ENCODE peak calls at places on chromosomes 16 and 17, in six cellular contexts. F is A549, Q is prostate gland, E is body of pancreas, D is uterus, V is lower leg skin. C is an unnamed sample.

GRCh38 chr16:66668777-66669444 is 27.6 kb downstream of the CMTM4 start:
- DNase-seq in V (no peak), E (no peak), D (no peak), F (no peak), Q (no peak), C (no peak)

GRCh38 chr17:36856921-36857381 is 80.3 kb upstream of the LHX1 start:
- DNase-seq in Q (peak), D (no peak), F (no peak), V (no peak), E (no peak), C (no peak)

GRCh38 chr17:40551091-40551873 is 14.0 kb downstream of the CCR7 start:
- DNase-seq in E (peak), F (peak), Q (no peak), V (peak), D (peak), C (no peak)

GRCh38 chr17:15354256-15354655 is 12.9 kb upstream of the TEKT3 start:
- DNase-seq in D (no peak), Q (no peak), E (no peak), V (no peak), F (no peak), C (no peak)

GRCh38 chr17:79607941-79608728 is 2.7 kb downstream of the RBFOX3 start:
- DNase-seq in D (peak), V (no peak), Q (no peak), E (no peak), F (no peak), C (no peak)

GRCh38 chr16:55630774-55631173 is 25.0 kb upstream of the SLC6A2 start:
- DNase-seq in D (no peak), E (no peak), F (no peak), Q (no peak), V (no peak), C (no peak)

GRCh38 chr17:62076864-62077788 is 12.0 kb upstream of the MED13 start:
- DNase-seq in F (no peak), Q (no peak), D (no peak), V (peak), E (no peak), C (no peak)

GRCh38 chr16:4244881-4245280 is 3.0 kb upstream of the SRL start:
- DNase-seq in E (no peak), Q (no peak), D (no peak), F (no peak), V (no peak), C (no peak)

GRCh38 chr16:10514369-10515055 is 65.9 kb downstream of the EMP2 start:
- DNase-seq in E (peak), F (peak), D (peak), V (peak), Q (peak), C (peak)

GRCh38 chr16:27253526-27253930 is 15.0 kb downstream of the NSMCE1 start:
- DNase-seq in V (no peak), E (no peak), Q (no peak), D (no peak), F (peak), C (peak)

GRCh38 chr16:68800257-68800875 is 43.0 kb upstream of the TANGO6 start:
- DNase-seq in F (peak), E (peak), D (peak), V (no peak), Q (peak), C (peak)

GRCh38 chr16:50741225-50741807 is 570 bp upstream of the CYLD start:
- DNase-seq in E (peak), F (no peak), D (peak), V (peak), Q (no peak), C (no peak)
- TF ChIP-seq POLR2A in E (peak), F (no peak), D (no peak), V (no peak), Q (no peak), C (no peak)

DNA sequence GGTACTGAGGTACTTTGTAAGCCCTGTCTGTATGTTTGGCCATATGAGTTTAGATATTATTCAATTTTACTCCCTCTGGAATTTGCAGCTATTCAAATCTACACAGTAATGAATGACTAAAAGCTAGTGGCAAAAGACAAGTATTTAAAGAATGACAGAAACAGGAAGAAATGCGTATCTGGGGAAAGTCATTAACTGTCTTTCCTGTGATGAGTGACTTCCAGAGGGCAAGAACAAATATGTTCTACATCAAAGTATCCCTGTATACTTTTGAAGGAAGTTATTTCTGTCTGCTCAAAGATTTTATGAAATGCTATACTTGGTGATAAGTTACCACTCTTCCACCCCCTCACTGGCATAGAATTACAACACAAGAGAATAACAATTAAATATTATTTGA is 489.3 kb upstream of the SOX9 start:
- DNase-seq in D (no peak), E (no peak), V (no peak), Q (no peak), F (no peak), C (no peak)
- TF ChIP-seq POLR2A in D (no peak), E (no peak), V (no peak), Q (no peak), F (no peak), C (no peak)

DNA sequence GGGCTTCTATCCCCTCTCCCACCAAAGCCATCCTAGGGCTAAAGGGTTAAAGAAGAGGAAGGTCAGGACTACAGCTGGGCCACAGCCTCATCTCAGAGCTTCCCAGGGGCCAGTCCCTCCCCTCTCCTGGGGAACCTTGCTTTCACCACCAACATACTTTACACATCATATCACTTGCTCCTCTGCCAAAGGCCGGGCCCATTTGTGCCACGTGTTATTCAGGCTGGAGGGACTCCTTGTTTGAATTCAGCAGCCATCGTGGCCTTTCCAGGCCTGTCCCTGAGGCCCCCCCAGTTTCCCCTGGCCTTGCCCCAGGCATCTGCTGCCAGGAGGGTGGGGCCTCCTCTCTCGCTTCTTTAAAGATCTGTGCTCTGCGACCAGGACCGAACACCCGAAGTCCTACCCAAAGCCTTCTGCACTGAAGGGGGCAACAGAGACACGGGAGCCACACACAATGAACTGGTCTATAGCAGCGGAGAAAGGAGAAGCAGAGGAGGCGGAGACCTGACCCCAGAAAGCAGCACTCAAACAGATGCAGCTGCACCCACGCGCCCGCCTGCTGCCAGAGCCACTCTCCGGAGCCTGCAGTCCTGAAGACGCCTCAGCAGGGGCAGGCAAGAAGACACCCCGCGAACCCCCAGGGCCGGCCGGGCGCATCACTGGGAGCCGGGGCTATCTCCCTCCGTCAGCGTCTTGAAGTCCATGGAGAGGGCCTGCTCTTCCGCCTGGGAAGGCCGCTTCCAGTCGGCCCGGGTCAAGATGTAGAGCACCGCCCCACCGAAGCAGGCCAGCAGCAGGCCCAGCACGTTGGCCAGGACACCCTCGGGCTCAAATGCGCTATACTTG is 12.1 kb downstream of the CYB561 start:
- DNase-seq in V (peak), E (peak), D (peak), Q (peak), F (no peak), C (peak)
- TF ChIP-seq POLR2A in V (no peak), E (no peak), D (no peak), Q (no peak), F (no peak), C (no peak)

GRCh38 chr17:49680314-49680713 is 2.4 kb upstream of the SPOP start:
- DNase-seq in F (no peak), Q (no peak), V (peak), E (no peak), D (no peak), C (no peak)

GRCh38 chr17:49677134-49677932 is 564 bp downstream of the SPOP start:
- DNase-seq in E (peak), F (peak), V (peak), Q (peak), D (peak), C (peak)

GRCh38 chr17:49676276-49676868 is 1.5 kb downstream of the SPOP start:
- DNase-seq in V (no peak), D (no peak), F (no peak), Q (no peak), E (no peak), C (no peak)

GRCh38 chr17:49681336-49681735 is 3.4 kb upstream of the SPOP start:
- DNase-seq in F (no peak), V (no peak), Q (no peak), E (no peak), D (no peak), C (no peak)

DNA sequence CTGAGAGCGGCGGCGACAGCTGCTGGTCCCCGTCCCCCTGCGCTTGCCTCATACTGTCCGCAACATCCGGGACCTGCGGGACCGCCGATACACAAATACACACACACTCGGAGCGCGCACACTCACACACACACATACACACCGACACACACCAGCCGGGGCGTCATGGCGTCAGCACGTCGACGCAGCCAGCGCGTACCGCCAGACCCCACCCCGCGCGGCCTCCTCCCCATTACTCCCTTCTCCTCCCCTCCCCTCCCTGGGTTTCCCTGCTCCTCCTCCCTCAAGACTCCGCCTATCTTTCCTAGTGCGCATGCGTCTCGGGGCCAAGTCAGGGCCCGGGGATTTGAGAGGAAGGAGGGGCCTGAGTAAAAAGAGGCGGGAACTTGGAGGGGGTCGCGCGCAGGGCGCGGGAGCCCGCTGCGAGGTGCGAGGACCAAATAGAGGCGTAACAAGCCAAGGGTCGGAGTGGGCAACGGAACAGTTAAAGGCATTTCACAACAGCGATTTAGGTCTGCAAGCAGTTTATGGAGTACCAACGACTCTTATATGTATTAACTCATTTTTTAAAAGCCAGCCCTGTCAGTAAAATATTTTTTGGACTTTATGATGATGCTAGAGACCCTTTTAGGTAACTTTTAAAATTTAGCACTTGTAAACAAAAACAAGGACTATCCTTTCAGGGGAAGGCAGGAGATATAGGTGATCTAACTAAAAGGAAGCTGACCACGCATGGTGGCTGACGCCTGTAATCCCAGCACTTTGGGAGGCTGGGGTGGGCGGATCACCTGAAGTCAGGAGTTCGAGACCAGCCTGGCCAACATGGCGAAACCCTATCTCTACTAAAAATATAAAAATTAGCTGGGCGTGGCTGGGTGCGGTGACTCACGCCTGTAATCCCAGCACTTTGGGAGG is at the start of gene SPOP:
- DNase-seq in Q (peak), E (peak), D (peak), F (peak), V (peak), C (peak)
- TF ChIP-seq POLR2A in Q (peak), E (peak), D (peak), F (peak), V (no peak), C (peak)

DNA sequence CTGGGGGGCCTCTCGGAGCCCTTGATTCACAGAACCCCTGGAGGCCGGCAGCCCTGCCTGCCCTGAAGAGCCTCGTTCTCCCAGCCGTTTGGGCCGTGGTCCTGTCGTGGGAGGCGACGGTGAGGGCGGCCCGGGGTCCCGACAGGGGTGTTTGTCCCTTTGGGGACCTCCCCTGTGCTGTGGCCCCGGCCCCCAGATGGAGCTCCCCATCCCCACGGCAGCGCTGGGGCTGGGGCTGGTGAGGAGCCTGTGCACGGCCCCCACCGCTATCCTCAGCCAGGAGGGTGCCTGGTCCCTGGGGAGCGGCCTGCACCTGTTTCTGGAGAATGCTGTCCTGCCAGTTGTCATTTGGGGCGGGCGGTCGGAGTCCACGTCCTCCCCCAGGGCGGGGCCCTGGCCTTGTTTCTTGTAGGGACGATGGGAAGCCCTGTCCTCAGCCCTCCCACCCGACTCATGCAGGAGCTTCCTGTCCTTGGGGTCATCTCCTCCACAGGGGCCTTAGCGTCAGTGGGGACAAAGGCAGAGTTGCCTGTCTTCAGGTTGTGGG is 6.7 kb downstream of the CAPN15 start:
- DNase-seq in V (no peak), F (no peak), Q (no peak), E (peak), D (no peak), C (no peak)
- TF ChIP-seq POLR2A in V (no peak), F (no peak), Q (no peak), E (no peak), D (no peak), C (no peak)

GRCh38 chr16:88856122-88856827 is 472 bp downstream of the GALNS start:
- DNase-seq in V (peak), E (peak), D (peak), F (no peak), Q (peak), C (no peak)

GRCh38 chr16:88855736-88856121 is 1.0 kb downstream of the GALNS start:
- DNase-seq in D (peak), E (no peak), F (no peak), V (no peak), Q (no peak), C (no peak)

GRCh38 chr16:88857728-88858339 is 907 bp downstream of the TRAPPC2L start:
- DNase-seq in V (peak), Q (peak), E (peak), F (peak), D (peak), C (peak)

GRCh38 chr16:88855176-88855575 is 1.6 kb downstream of the GALNS start:
- DNase-seq in D (no peak), E (no peak), V (no peak), Q (no peak), F (no peak), C (no peak)

GRCh38 chr16:88856828-88857727 is at the start of the genes GALNS and TRAPPC2L:
- DNase-seq in D (peak), Q (peak), E (peak), V (peak), F (peak), C (peak)
- TF ChIP-seq POLR2A in D (peak), Q (peak), E (peak), V (no peak), F (peak), C (peak)